ENCODE peak calls at places on chromosomes 4 and X, in six cellular contexts. One of them, this sample, is unnamed.

GRCh38 chr4:146852365-146852764 is 93.3 kb downstream of the TTC29 start:
- DNase-seq in aorta: no peak
- DNase-seq in CD8-positive, alpha-beta T cell: no peak
- DNase-seq in bronchial epithelial cell: no peak
- DNase-seq in adrenal gland: no peak
- DNase-seq in astrocyte: no peak
- DNase-seq in this sample: no peak

GRCh38 chr4:41418444-41418843 is 119.5 kb upstream of the LIMCH1 start:
- DNase-seq in aorta: peak; percentile 73
- DNase-seq in CD8-positive, alpha-beta T cell: no peak
- DNase-seq in bronchial epithelial cell: no peak
- DNase-seq in adrenal gland: peak; percentile 81
- DNase-seq in astrocyte: peak; percentile 92
- DNase-seq in this sample: no peak

GRCh38 chr4:142095886-142096605 is 459.7 kb downstream of the IL15 start:
- DNase-seq in aorta: peak; percentile 50
- DNase-seq in CD8-positive, alpha-beta T cell: no peak
- DNase-seq in bronchial epithelial cell: peak; percentile 92
- DNase-seq in adrenal gland: peak; percentile 62
- DNase-seq in astrocyte: peak; percentile 98
- DNase-seq in this sample: peak; percentile 74

GRCh38 chr4:99301376-99302164 is 10.8 kb upstream of the ADH1A start:
- DNase-seq in aorta: no peak
- DNase-seq in CD8-positive, alpha-beta T cell: no peak
- DNase-seq in bronchial epithelial cell: no peak
- DNase-seq in adrenal gland: no peak
- DNase-seq in astrocyte: no peak
- DNase-seq in this sample: no peak

GRCh38 chrX:38468758-38469157 is 92.6 kb upstream of the TSPAN7 start:
- DNase-seq in aorta: no peak
- DNase-seq in CD8-positive, alpha-beta T cell: no peak
- DNase-seq in bronchial epithelial cell: no peak
- DNase-seq in adrenal gland: no peak
- DNase-seq in astrocyte: no peak
- DNase-seq in this sample: no peak

GRCh38 chr4:99352602-99353580 is at the start of gene ADH1C:
- DNase-seq in aorta: no peak
- DNase-seq in CD8-positive, alpha-beta T cell: no peak
- DNase-seq in bronchial epithelial cell: peak; percentile 12
- DNase-seq in adrenal gland: no peak
- DNase-seq in astrocyte: no peak
- DNase-seq in this sample: no peak

GRCh38 chr4:54363037-54363436 is 133.9 kb downstream of the PDGFRA start:
- DNase-seq in aorta: no peak
- DNase-seq in CD8-positive, alpha-beta T cell: no peak
- DNase-seq in bronchial epithelial cell: no peak
- DNase-seq in adrenal gland: no peak
- DNase-seq in astrocyte: no peak
- DNase-seq in this sample: no peak

GRCh38 chr4:130486186-130486585 is 1390.2 kb downstream of the C4orf33 start:
- DNase-seq in aorta: no peak
- DNase-seq in CD8-positive, alpha-beta T cell: no peak
- DNase-seq in bronchial epithelial cell: no peak
- DNase-seq in adrenal gland: no peak
- DNase-seq in astrocyte: peak; percentile 3
- DNase-seq in this sample: no peak

GRCh38 chr4:77652237-77652897 is 46.7 kb downstream of the CXCL13 start:
- DNase-seq in aorta: no peak
- DNase-seq in CD8-positive, alpha-beta T cell: no peak
- DNase-seq in bronchial epithelial cell: no peak
- DNase-seq in adrenal gland: no peak
- DNase-seq in astrocyte: no peak
- DNase-seq in this sample: no peak

GRCh38 chrX:8868906-8869305 is 67.7 kb upstream of the FAM9A start:
- DNase-seq in aorta: no peak
- DNase-seq in CD8-positive, alpha-beta T cell: no peak
- DNase-seq in bronchial epithelial cell: peak; percentile 67
- DNase-seq in adrenal gland: no peak
- DNase-seq in astrocyte: no peak
- DNase-seq in this sample: no peak

GRCh38 chr4:140212171-140212570 is 58.2 kb upstream of the MAML3 start:
- DNase-seq in aorta: no peak
- DNase-seq in CD8-positive, alpha-beta T cell: no peak
- DNase-seq in bronchial epithelial cell: no peak
- DNase-seq in adrenal gland: no peak
- DNase-seq in astrocyte: no peak
- DNase-seq in this sample: no peak

GRCh38 chrX:30735839-30736238 is 82.6 kb downstream of the GK start:
- DNase-seq in aorta: peak; percentile 54
- DNase-seq in CD8-positive, alpha-beta T cell: peak; percentile 52
- DNase-seq in bronchial epithelial cell: peak; percentile 50
- DNase-seq in adrenal gland: peak; percentile 60
- DNase-seq in astrocyte: peak; percentile 2
- DNase-seq in this sample: peak; percentile 38

GRCh38 chr4:184399505-184399893 is 74.9 kb downstream of the IRF2 start:
- DNase-seq in aorta: no peak
- DNase-seq in CD8-positive, alpha-beta T cell: no peak
- DNase-seq in bronchial epithelial cell: no peak
- DNase-seq in adrenal gland: peak; percentile 76
- DNase-seq in astrocyte: no peak
- DNase-seq in this sample: no peak

GRCh38 chr4:150115851-150116250 is 37.6 kb downstream of the DCLK2 start:
- DNase-seq in aorta: no peak
- DNase-seq in CD8-positive, alpha-beta T cell: no peak
- DNase-seq in bronchial epithelial cell: peak; percentile 44
- DNase-seq in adrenal gland: no peak
- DNase-seq in astrocyte: no peak
- DNase-seq in this sample: no peak

GRCh38 chr4:41787931-41788330 is 39.4 kb upstream of the PHOX2B start:
- DNase-seq in aorta: no peak
- DNase-seq in CD8-positive, alpha-beta T cell: no peak
- DNase-seq in bronchial epithelial cell: no peak
- DNase-seq in adrenal gland: no peak
- DNase-seq in astrocyte: no peak
- DNase-seq in this sample: no peak

GRCh38 chr4:74370912-74371311 is 6.0 kb downstream of the EREG start:
- DNase-seq in aorta: no peak
- DNase-seq in CD8-positive, alpha-beta T cell: no peak
- DNase-seq in bronchial epithelial cell: peak; percentile 69
- DNase-seq in adrenal gland: no peak
- DNase-seq in astrocyte: peak; percentile 25
- DNase-seq in this sample: peak; percentile 10

GRCh38 chr4:172599554-172599953 is 569.1 kb upstream of the GALNT7 start:
- DNase-seq in aorta: no peak
- DNase-seq in CD8-positive, alpha-beta T cell: no peak
- DNase-seq in bronchial epithelial cell: no peak
- DNase-seq in adrenal gland: no peak
- DNase-seq in astrocyte: no peak
- DNase-seq in this sample: no peak

GRCh38 chr4:180828455-180829018 is 1414.7 kb upstream of the TENM3 start:
- DNase-seq in aorta: no peak
- DNase-seq in CD8-positive, alpha-beta T cell: no peak
- DNase-seq in bronchial epithelial cell: peak; percentile 73
- DNase-seq in adrenal gland: peak; percentile 29
- DNase-seq in astrocyte: peak; percentile 48
- DNase-seq in this sample: no peak

GRCh38 chr4:136768925-136769275 is 763.4 kb downstream of the PCDH18 start:
- DNase-seq in aorta: no peak
- DNase-seq in CD8-positive, alpha-beta T cell: no peak
- DNase-seq in bronchial epithelial cell: peak; percentile 0
- DNase-seq in adrenal gland: no peak
- DNase-seq in astrocyte: no peak
- DNase-seq in this sample: no peak

GRCh38 chr4:16289872-16290554 is 63.7 kb upstream of the TAPT1 start:
- DNase-seq in aorta: no peak
- DNase-seq in CD8-positive, alpha-beta T cell: no peak
- DNase-seq in bronchial epithelial cell: peak; percentile 38
- DNase-seq in adrenal gland: no peak
- DNase-seq in astrocyte: peak; percentile 8
- DNase-seq in this sample: no peak

GRCh38 chrX:40109288-40110008 is 11.7 kb upstream of the BCOR start:
- DNase-seq in aorta: peak; percentile 72
- DNase-seq in CD8-positive, alpha-beta T cell: no peak
- DNase-seq in bronchial epithelial cell: no peak
- DNase-seq in adrenal gland: peak; percentile 77
- DNase-seq in astrocyte: no peak
- DNase-seq in this sample: peak; percentile 63

GRCh38 chr4:177419416-177419815 is 22.8 kb downstream of the AGA start:
- DNase-seq in aorta: no peak
- DNase-seq in CD8-positive, alpha-beta T cell: no peak
- DNase-seq in bronchial epithelial cell: peak; percentile 6
- DNase-seq in adrenal gland: no peak
- DNase-seq in astrocyte: no peak
- DNase-seq in this sample: no peak

GRCh38 chr4:130336585-130337217 is 1240.7 kb downstream of the C4orf33 start:
- DNase-seq in aorta: no peak
- DNase-seq in CD8-positive, alpha-beta T cell: no peak
- DNase-seq in bronchial epithelial cell: peak; percentile 41
- DNase-seq in adrenal gland: no peak
- DNase-seq in astrocyte: peak; percentile 9
- DNase-seq in this sample: no peak

GRCh38 chr4:139555705-139556070 is 331 bp downstream of the SETD7 start:
- DNase-seq in aorta: peak; percentile 80
- DNase-seq in CD8-positive, alpha-beta T cell: no peak
- DNase-seq in bronchial epithelial cell: no peak
- DNase-seq in adrenal gland: peak; percentile 56
- DNase-seq in astrocyte: no peak
- DNase-seq in this sample: peak; percentile 44

GRCh38 chr4:174505892-174506291 is 16.4 kb downstream of the HPGD start:
- DNase-seq in aorta: no peak
- DNase-seq in CD8-positive, alpha-beta T cell: no peak
- DNase-seq in bronchial epithelial cell: peak; percentile 57
- DNase-seq in adrenal gland: no peak
- DNase-seq in astrocyte: no peak
- DNase-seq in this sample: no peak

GRCh38 chr4:184983660-184984356 is 34.5 kb upstream of the HELT start:
- DNase-seq in aorta: peak; percentile 76
- DNase-seq in CD8-positive, alpha-beta T cell: peak; percentile 43
- DNase-seq in bronchial epithelial cell: peak; percentile 35
- DNase-seq in adrenal gland: peak; percentile 26
- DNase-seq in astrocyte: peak; percentile 5
- DNase-seq in this sample: peak; percentile 31

GRCh38 chr4:95548738-95549245 is at the start of gene UNC5C:
- DNase-seq in aorta: peak; percentile 85
- DNase-seq in CD8-positive, alpha-beta T cell: no peak
- DNase-seq in bronchial epithelial cell: no peak
- DNase-seq in adrenal gland: peak; percentile 91
- DNase-seq in astrocyte: peak; percentile 76
- DNase-seq in this sample: no peak

GRCh38 chr4:3879681-3880594 is 113.8 kb downstream of the ADRA2C start:
- DNase-seq in aorta: no peak
- DNase-seq in CD8-positive, alpha-beta T cell: peak; percentile 25
- DNase-seq in bronchial epithelial cell: no peak
- DNase-seq in adrenal gland: no peak
- DNase-seq in astrocyte: no peak
- DNase-seq in this sample: no peak
- H3K4me3 ChIP-seq in aorta: no peak overlapping the region
- H3K4me3 ChIP-seq in CD8-positive, alpha-beta T cell: peak overlapping the region; percentile 28
- H3K4me3 ChIP-seq in bronchial epithelial cell: no peak overlapping the region
- H3K4me3 ChIP-seq in adrenal gland: no peak overlapping the region
- H3K4me3 ChIP-seq in astrocyte: no peak overlapping the region
- H3K4me3 ChIP-seq in this sample: no peak overlapping the region

DNA sequence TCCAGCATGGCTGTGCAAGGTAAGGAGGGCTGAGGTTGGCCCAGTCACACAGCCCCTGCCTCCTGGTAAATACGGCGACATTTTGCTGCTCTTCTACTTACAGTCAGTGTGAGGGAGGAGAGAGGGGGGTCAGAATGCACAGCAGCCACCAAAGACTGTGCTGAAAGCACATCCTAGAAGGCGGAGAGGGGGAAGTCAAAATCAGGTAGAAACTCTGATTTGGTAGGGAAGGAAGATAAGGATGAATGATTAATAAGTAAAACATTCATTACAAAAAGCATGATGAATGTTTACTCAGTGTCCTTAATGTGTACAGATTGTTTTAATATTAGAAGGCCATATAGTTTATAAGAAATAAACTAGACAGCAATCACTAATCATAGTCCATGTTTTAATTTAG is 57.5 kb downstream of the ADD1 start:
- DNase-seq in aorta: no peak
- DNase-seq in CD8-positive, alpha-beta T cell: no peak
- DNase-seq in bronchial epithelial cell: peak; percentile 49
- DNase-seq in adrenal gland: no peak
- DNase-seq in astrocyte: no peak
- DNase-seq in this sample: no peak
- H3K36me3 ChIP-seq in aorta: peaks cover 18% of the 10 kb centered on the region
- H3K36me3 ChIP-seq in CD8-positive, alpha-beta T cell: peaks cover 42% of the 10 kb centered on the region
- H3K36me3 ChIP-seq in bronchial epithelial cell: peaks cover 26% of the 10 kb centered on the region
- H3K36me3 ChIP-seq in adrenal gland: no peaks in the 10 kb centered on the region
- H3K36me3 ChIP-seq in astrocyte: peaks cover 62% of the 10 kb centered on the region
- H3K36me3 ChIP-seq in this sample: peaks cover 14% of the 10 kb centered on the region

DNA sequence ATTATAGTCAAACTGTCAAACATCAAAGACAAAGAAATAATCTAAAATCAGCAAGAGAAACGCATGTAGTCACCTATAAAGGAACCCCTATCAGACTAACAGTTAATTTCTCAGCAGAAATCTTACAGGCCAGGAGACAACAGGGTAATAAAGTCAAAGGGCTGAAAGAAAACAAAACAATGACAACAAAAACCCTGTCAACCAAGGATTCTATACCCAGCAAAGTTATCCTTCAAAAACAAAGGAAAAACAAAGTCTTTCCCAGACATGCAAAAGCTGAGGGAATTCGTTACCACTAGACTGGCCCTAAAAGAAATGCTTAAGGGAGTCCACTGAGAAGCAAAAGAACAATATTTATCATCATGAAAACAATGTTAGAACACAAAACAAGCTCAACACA is 22.1 kb downstream of the TMEM154 start:
- DNase-seq in aorta: no peak
- DNase-seq in CD8-positive, alpha-beta T cell: no peak
- DNase-seq in bronchial epithelial cell: no peak
- DNase-seq in adrenal gland: no peak
- DNase-seq in astrocyte: no peak
- DNase-seq in this sample: no peak
- H3K4me3 ChIP-seq in aorta: no peak overlapping the region
- H3K4me3 ChIP-seq in CD8-positive, alpha-beta T cell: no peak overlapping the region
- H3K4me3 ChIP-seq in bronchial epithelial cell: no peak overlapping the region
- H3K4me3 ChIP-seq in adrenal gland: no peak overlapping the region
- H3K4me3 ChIP-seq in astrocyte: no peak overlapping the region
- H3K4me3 ChIP-seq in this sample: no peak overlapping the region

GRCh38 chrX:154470434-154470833 is 8.6 kb downstream of the LAGE3 start:
- DNase-seq in aorta: peak; percentile 36
- DNase-seq in CD8-positive, alpha-beta T cell: no peak
- DNase-seq in bronchial epithelial cell: no peak
- DNase-seq in adrenal gland: no peak
- DNase-seq in astrocyte: no peak
- DNase-seq in this sample: no peak

GRCh38 chrX:154467556-154467955 is 9.5 kb downstream of the PLXNA3 start:
- DNase-seq in aorta: no peak
- DNase-seq in CD8-positive, alpha-beta T cell: no peak
- DNase-seq in bronchial epithelial cell: no peak
- DNase-seq in adrenal gland: no peak
- DNase-seq in astrocyte: no peak
- DNase-seq in this sample: no peak

GRCh38 chrX:154469880-154470279 is 9.2 kb downstream of the LAGE3 start:
- DNase-seq in aorta: no peak
- DNase-seq in CD8-positive, alpha-beta T cell: no peak
- DNase-seq in bronchial epithelial cell: no peak
- DNase-seq in adrenal gland: no peak
- DNase-seq in astrocyte: no peak
- DNase-seq in this sample: no peak

GRCh38 chrX:154468217-154468616 is 10.1 kb downstream of the PLXNA3 start:
- DNase-seq in aorta: no peak
- DNase-seq in CD8-positive, alpha-beta T cell: no peak
- DNase-seq in bronchial epithelial cell: no peak
- DNase-seq in adrenal gland: no peak
- DNase-seq in astrocyte: no peak
- DNase-seq in this sample: no peak

GRCh38 chrX:154469114-154469513 is 10.0 kb downstream of the LAGE3 start:
- DNase-seq in aorta: no peak
- DNase-seq in CD8-positive, alpha-beta T cell: no peak
- DNase-seq in bronchial epithelial cell: no peak
- DNase-seq in adrenal gland: no peak
- DNase-seq in astrocyte: no peak
- DNase-seq in this sample: no peak
- H3K36me3 ChIP-seq in aorta: peaks cover 16% of the 10 kb centered on the region
- H3K36me3 ChIP-seq in CD8-positive, alpha-beta T cell: no peaks in the 10 kb centered on the region
- H3K36me3 ChIP-seq in bronchial epithelial cell: peaks cover 39% of the 10 kb centered on the region
- H3K36me3 ChIP-seq in adrenal gland: no peaks in the 10 kb centered on the region
- H3K36me3 ChIP-seq in astrocyte: peaks cover 2% of the 10 kb centered on the region
- H3K36me3 ChIP-seq in this sample: no peaks in the 10 kb centered on the region

This sample was measured in MG63.